ENCODE peak calls at places on chromosomes 3 and 15, in eight cellular contexts. G, C, A, O, M, X, W and I are unnamed samples. For H3K9me2, the result is how much of the 10 kb centered on the place peaks cover.

GRCh38 chr15:89137926-89138325 is 49.7 kb downstream of the ABHD2 start:
- DNase-seq in O (no peak), M (no peak), X (no peak), C (no peak), W (no peak), A (no peak), G (no peak), I (no peak)

GRCh38 chr3:136938334-136938733 is 19.4 kb upstream of the IL20RB start:
- DNase-seq in M (no peak), A (no peak), W (no peak), G (no peak), X (no peak), C (no peak), O (no peak), I (peak)

GRCh38 chr15:62769604-62770003 is 272.9 kb upstream of the TPM1 start:
- DNase-seq in W (no peak), X (no peak), A (no peak), M (peak), G (no peak), O (no peak), C (no peak), I (peak)

GRCh38 chr15:76060098-76060989 is 559 bp downstream of the TMEM266 start:
- DNase-seq in A (no peak), C (no peak), M (no peak), G (no peak), X (no peak), W (no peak), O (no peak), I (no peak)

GRCh38 chr3:9732753-9733115 is 1.2 kb downstream of the BRPF1 start:
- DNase-seq in O (no peak), W (no peak), M (no peak), G (no peak), A (peak), X (no peak), C (no peak), I (peak)

GRCh38 chr3:46353090-46353489 is 821 bp upstream of the CCR2 start:
- DNase-seq in G (no peak), O (no peak), M (no peak), W (no peak), A (no peak), C (no peak), X (no peak), I (no peak)

GRCh38 chr3:181541414-181541813 is 170.3 kb upstream of the SOX2 start:
- DNase-seq in C (no peak), O (no peak), A (no peak), G (no peak), M (no peak), X (no peak), W (no peak), I (no peak)

GRCh38 chr3:120741837-120742197 is 499 bp downstream of the RABL3 start:
- DNase-seq in W (no peak), C (no peak), M (peak), X (no peak), G (no peak), A (no peak), O (no peak), I (peak)

GRCh38 chr3:185976977-185977678 is 39.3 kb upstream of the TRA2B start:
- DNase-seq in X (peak), O (peak), G (peak), C (peak), M (peak), A (peak), W (peak), I (peak)

GRCh38 chr3:44960387-44961026 is 15.5 kb downstream of the ZDHHC3 start:
- DNase-seq in O (no peak), A (no peak), M (no peak), G (no peak), X (no peak), W (no peak), C (no peak), I (peak)

GRCh38 chr3:149214702-149215101 is 6.9 kb downstream of the CP start:
- DNase-seq in G (no peak), C (no peak), O (peak), X (no peak), A (no peak), M (no peak), W (no peak), I (no peak)

GRCh38 chr3:149199474-149199873 is 22.2 kb downstream of the CP start:
- DNase-seq in W (no peak), G (no peak), O (no peak), X (no peak), A (no peak), M (no peak), C (peak), I (no peak)

GRCh38 chr15:66703540-66703941 is 1.5 kb downstream of the SMAD6 start:
- DNase-seq in X (peak), G (peak), C (no peak), M (no peak), W (peak), A (peak), O (peak), I (peak)

GRCh38 chr15:60320365-60320764 is 77.4 kb downstream of the ANXA2 start:
- DNase-seq in C (no peak), W (no peak), X (no peak), M (no peak), O (no peak), G (no peak), A (no peak), I (no peak)

GRCh38 chr3:79329154-79329553 is 438.6 kb downstream of the ROBO1 start:
- DNase-seq in A (no peak), X (no peak), G (no peak), W (no peak), C (no peak), M (no peak), O (no peak), I (peak)

GRCh38 chr3:64685331-64685799 is 2.4 kb downstream of the ADAMTS9 start:
- DNase-seq in W (no peak), A (no peak), X (no peak), M (no peak), C (no peak), G (peak), O (peak), I (peak)

GRCh38 chr15:32692286-32692685 is 25.5 kb upstream of the GREM1 start:
- DNase-seq in C (no peak), X (no peak), W (no peak), G (no peak), O (no peak), A (no peak), M (no peak), I (no peak)

GRCh38 chr3:116378077-116378476 is 67.2 kb downstream of the LSAMP start:
- DNase-seq in C (no peak), W (no peak), M (no peak), A (no peak), O (no peak), G (no peak), X (no peak), I (no peak)

GRCh38 chr15:89003865-89004725 is 84.2 kb upstream of the ABHD2 start:
- DNase-seq in M (no peak), O (peak), G (peak), C (peak), W (no peak), A (peak), X (peak), I (peak)

GRCh38 chr3:186705882-186706780 is 11.0 kb upstream of the KNG1 start:
- DNase-seq in W (no peak), G (no peak), C (no peak), O (no peak), A (no peak), X (no peak), M (no peak), I (no peak)

GRCh38 chr3:89104499-89104898 is 2.9 kb upstream of the EPHA3 start:
- DNase-seq in C (no peak), G (no peak), X (no peak), M (no peak), A (no peak), W (no peak), O (no peak), I (no peak)

GRCh38 chr15:48761393-48762158 is 49.3 kb downstream of the CEP152 start:
- DNase-seq in W (no peak), A (no peak), C (no peak), G (no peak), X (no peak), O (no peak), M (no peak), I (no peak)

GRCh38 chr3:149377408-149378111 is at the start of gene TM4SF1:
- DNase-seq in O (peak), G (no peak), X (no peak), W (peak), A (peak), C (no peak), M (no peak), I (peak)

GRCh38 chr3:98038241-98038640 is 3.1 kb upstream of the GABRR3 start:
- DNase-seq in G (no peak), O (no peak), W (no peak), X (no peak), A (no peak), C (no peak), M (no peak), I (peak)

DNA sequence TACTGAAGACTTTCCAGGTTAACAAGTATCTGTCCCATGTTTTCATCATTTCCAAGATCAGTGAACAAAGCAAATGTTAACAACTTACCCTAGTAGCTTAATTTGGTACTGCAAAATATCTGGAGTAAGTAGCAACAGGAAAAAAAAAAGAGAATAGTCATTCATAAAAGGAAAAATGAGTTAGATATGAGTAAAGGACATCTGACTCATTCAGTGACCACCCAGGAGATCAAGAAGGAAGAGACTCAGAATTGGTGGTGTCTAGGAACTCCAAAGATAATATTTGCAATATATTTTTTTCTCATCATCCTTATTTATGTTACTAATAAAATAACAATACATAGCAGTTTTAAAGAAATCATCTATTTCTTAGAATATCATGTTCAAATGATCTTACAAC is 253.8 kb upstream of the COL8A1 start:
- DNase-seq in M (no peak), W (no peak), G (no peak), A (no peak), O (no peak), C (no peak), X (no peak), I (peak)
- H3K9me2 ChIP-seq in M (under half), W (under half), G (under half), A (under half), O (under half), C (under half), X (under half), I (under half)

GRCh38 chr15:70069716-70070115 is 28.0 kb downstream of the TLE3 start:
- DNase-seq in G (no peak), A (no peak), C (no peak), O (no peak), X (no peak), W (no peak), M (no peak), I (no peak)

GRCh38 chr15:70068783-70069565 is 28.7 kb downstream of the TLE3 start:
- DNase-seq in O (no peak), A (no peak), X (no peak), M (no peak), G (no peak), W (no peak), C (no peak), I (no peak)

GRCh38 chr15:70074380-70074779 is 23.3 kb downstream of the TLE3 start:
- DNase-seq in M (no peak), O (no peak), X (no peak), W (no peak), G (no peak), A (no peak), C (no peak), I (no peak)

GRCh38 chr15:70071799-70072198 is 25.9 kb downstream of the TLE3 start:
- DNase-seq in X (no peak), C (no peak), M (no peak), A (no peak), O (no peak), G (no peak), W (no peak), I (no peak)

GRCh38 chr15:70072479-70072878 is 25.2 kb downstream of the TLE3 start:
- DNase-seq in W (no peak), X (peak), C (peak), G (no peak), M (no peak), A (no peak), O (no peak), I (no peak)
- H3K9me2 ChIP-seq in W (under half), X (under half), C (under half), G (under half), M (under half), A (under half), O (under half), I (under half)

GRCh38 chr3:29583861-29584260 is 303.0 kb downstream of the RBMS3 start:
- DNase-seq in M (no peak), W (no peak), O (no peak), X (no peak), G (no peak), A (no peak), C (no peak), I (peak)
- H3K9me2 ChIP-seq in M (under half), W (under half), O (under half), X (under half), G (under half), A (under half), C (under half), I (under half)

GRCh38 chr3:190582667-190583066 is 68.8 kb downstream of the IL1RAP start:
- DNase-seq in O (no peak), A (no peak), X (no peak), C (no peak), G (no peak), W (no peak), M (no peak), I (no peak)
- H3K9me2 ChIP-seq in O (under half), A (under half), X (under half), C (under half), G (under half), W (under half), M (under half), I (under half)

GRCh38 chr3:141089339-141090152 is 38.4 kb downstream of the SPSB4 start:
- DNase-seq in G (no peak), C (no peak), X (no peak), O (no peak), M (no peak), W (no peak), A (peak), I (no peak)
- H3K9me2 ChIP-seq in G (under half), C (under half), X (under half), O (under half), M (under half), W (under half), A (under half), I (under half)

GRCh38 chr3:26198609-26199008 is 408.7 kb downstream of the OXSM start:
- DNase-seq in X (no peak), C (no peak), A (no peak), O (no peak), W (no peak), G (no peak), M (no peak), I (no peak)
- H3K9me2 ChIP-seq in X (under half), C (under half), A (under half), O (under half), W (under half), G (under half), M (under half), I (under half)

GRCh38 chr3:195043612-195044144 is 227.3 kb downstream of the XXYLT1 start:
- DNase-seq in O (no peak), C (no peak), X (no peak), G (no peak), A (no peak), W (no peak), M (no peak), I (no peak)

GRCh38 chr3:195040773-195041520 is 230.0 kb downstream of the XXYLT1 start:
- DNase-seq in O (no peak), G (no peak), M (peak), A (no peak), C (no peak), W (peak), X (no peak), I (no peak)

GRCh38 chr3:195040094-195040493 is 230.9 kb downstream of the XXYLT1 start:
- DNase-seq in W (no peak), X (peak), M (no peak), C (peak), O (no peak), G (no peak), A (no peak), I (no peak)

GRCh38 chr3:195042741-195043611 is 228.0 kb downstream of the XXYLT1 start:
- DNase-seq in C (no peak), G (no peak), W (peak), O (peak), M (no peak), A (peak), X (no peak), I (no peak)

DNA sequence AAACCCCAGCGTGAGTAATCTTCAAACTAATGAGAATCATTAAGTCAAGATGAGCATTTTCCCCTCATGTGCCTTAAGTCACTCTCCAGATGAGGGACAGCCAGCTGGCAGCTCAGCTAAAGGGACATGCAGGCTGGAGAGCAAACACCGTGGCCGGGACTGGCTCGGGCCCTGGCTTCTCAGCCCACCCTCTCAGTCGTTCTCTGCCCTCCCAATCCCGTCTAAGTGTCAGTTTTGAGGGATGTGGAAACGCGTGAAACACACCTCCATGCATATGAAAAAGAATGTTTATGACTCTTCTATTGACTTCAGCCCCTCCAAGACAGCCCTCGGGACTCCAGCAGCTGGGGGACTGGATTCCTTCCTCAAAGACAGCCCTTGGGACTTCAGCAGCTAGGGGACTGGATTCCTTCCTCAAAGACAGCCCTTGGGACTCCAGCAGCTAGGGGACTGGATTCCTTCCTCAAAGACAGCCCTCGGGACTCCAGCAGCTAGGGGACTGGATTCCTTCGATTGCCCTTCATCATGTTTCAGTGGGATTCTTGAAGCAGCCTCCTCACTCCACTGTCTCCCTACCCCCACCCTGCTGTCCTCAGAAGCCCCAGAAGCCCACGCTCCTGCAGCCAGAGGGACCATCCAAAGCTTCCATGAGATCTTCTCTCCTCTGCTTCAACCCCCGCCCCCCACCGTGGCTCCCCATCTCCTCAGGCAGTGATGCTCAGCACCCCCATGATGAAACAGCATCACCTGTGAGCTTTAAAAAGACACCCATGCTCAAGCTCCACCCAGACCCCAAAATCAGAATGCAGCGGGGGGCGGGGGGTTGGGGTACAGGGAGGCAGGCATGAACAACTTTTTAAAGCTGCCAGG is 228.9 kb downstream of the XXYLT1 start:
- DNase-seq in W (no peak), C (no peak), O (no peak), X (no peak), A (peak), G (no peak), M (no peak), I (no peak)
- H3K9me2 ChIP-seq in W (under half), C (under half), O (under half), X (under half), A (under half), G (under half), M (under half), I (under half)